ENCODE peak calls at places on chromosome 16, in seven cellular contexts. U, Z, D, K, Q, X and Y are unnamed samples. For H3K4me1 and H3K36me3, the result is how much of the 10 kb centered on the place peaks cover.

GRCh38 chr16:72202014-72202413 is 30.1 kb upstream of the PMFBP1 start:
- DNase-seq in U (no peak), Z (no peak), D (no peak), K (no peak), Q (no peak), X (no peak), Y (no peak)

GRCh38 chr16:733382-734207 is 6.7 kb downstream of the HAGHL start:
- DNase-seq in U (no peak), Z (peak), D (no peak), K (no peak), Q (no peak), X (no peak), Y (no peak)

GRCh38 chr16:81688182-81688581 is 90.9 kb upstream of the PLCG2 start:
- DNase-seq in U (no peak), Z (no peak), D (no peak), K (peak), Q (no peak), X (no peak), Y (no peak)

GRCh38 chr16:86363057-86363490 is 147.3 kb upstream of the FOXF1 start:
- DNase-seq in U (no peak), Z (no peak), D (no peak), K (peak), Q (no peak), X (no peak), Y (peak)

GRCh38 chr16:64292953-64293352 is 828.9 kb downstream of the CDH11 start:
- DNase-seq in U (no peak), Z (no peak), D (no peak), K (no peak), Q (no peak), X (no peak), Y (no peak)

GRCh38 chr16:695355-696089 is 5.3 kb upstream of the WDR24 start:
- DNase-seq in U (no peak), Z (peak), D (peak), K (no peak), Q (no peak), X (peak), Y (no peak)

GRCh38 chr16:87608400-87608985 is 6.2 kb downstream of the JPH3 start:
- DNase-seq in U (peak), Z (peak), D (peak), K (peak), Q (peak), X (peak), Y (peak)

GRCh38 chr16:66746682-66747081 is 4.7 kb downstream of the DYNC1LI2 start:
- DNase-seq in U (no peak), Z (no peak), D (no peak), K (no peak), Q (no peak), X (no peak), Y (no peak)

GRCh38 chr16:1554826-1555445 is 21.5 kb downstream of the TMEM204 start:
- DNase-seq in U (no peak), Z (peak), D (no peak), K (no peak), Q (no peak), X (no peak), Y (no peak)

GRCh38 chr16:46747777-46748651 is at the start of gene MYLK3:
- DNase-seq in U (no peak), Z (peak), D (no peak), K (no peak), Q (peak), X (no peak), Y (peak)

GRCh38 chr16:11056989-11057645 is 112.8 kb downstream of the CLEC16A start:
- DNase-seq in U (no peak), Z (no peak), D (no peak), K (no peak), Q (no peak), X (no peak), Y (no peak)

GRCh38 chr16:2447920-2448583 is 11.9 kb upstream of the TEDC2 start:
- DNase-seq in U (no peak), Z (no peak), D (no peak), K (peak), Q (no peak), X (no peak), Y (no peak)

GRCh38 chr16:87570938-87571867 is 31.1 kb upstream of the JPH3 start:
- DNase-seq in U (peak), Z (peak), D (no peak), K (peak), Q (peak), X (peak), Y (peak)

GRCh38 chr16:85383836-85384825 is 229.0 kb upstream of the GSE1 start:
- DNase-seq in U (no peak), Z (no peak), D (no peak), K (no peak), Q (no peak), X (no peak), Y (no peak)

GRCh38 chr16:74942977-74943918 is 41.7 kb downstream of the WDR59 start:
- DNase-seq in U (no peak), Z (no peak), D (no peak), K (no peak), Q (no peak), X (no peak), Y (no peak)

GRCh38 chr16:61713787-61714186 is 322.5 kb downstream of the CDH8 start:
- DNase-seq in U (no peak), Z (no peak), D (no peak), K (no peak), Q (no peak), X (no peak), Y (no peak)

GRCh38 chr16:61715392-61715791 is 320.8 kb downstream of the CDH8 start:
- DNase-seq in U (no peak), Z (no peak), D (no peak), K (no peak), Q (no peak), X (no peak), Y (no peak)
- H3K4me3 ChIP-seq in U (no peak), Z (no peak), D (no peak), K (no peak), Q (no peak), X (no peak), Y (no peak)

GRCh38 chr16:56774009-56774408 is 44.1 kb downstream of the NUP93 start:
- DNase-seq in U (no peak), Z (no peak), D (no peak), K (no peak), Q (no peak), X (no peak), Y (no peak)
- H3K4me1 ChIP-seq in U (under half), Z (under half), D (under half), K (under half), Q (under half), X (under half), Y (under half)

DNA sequence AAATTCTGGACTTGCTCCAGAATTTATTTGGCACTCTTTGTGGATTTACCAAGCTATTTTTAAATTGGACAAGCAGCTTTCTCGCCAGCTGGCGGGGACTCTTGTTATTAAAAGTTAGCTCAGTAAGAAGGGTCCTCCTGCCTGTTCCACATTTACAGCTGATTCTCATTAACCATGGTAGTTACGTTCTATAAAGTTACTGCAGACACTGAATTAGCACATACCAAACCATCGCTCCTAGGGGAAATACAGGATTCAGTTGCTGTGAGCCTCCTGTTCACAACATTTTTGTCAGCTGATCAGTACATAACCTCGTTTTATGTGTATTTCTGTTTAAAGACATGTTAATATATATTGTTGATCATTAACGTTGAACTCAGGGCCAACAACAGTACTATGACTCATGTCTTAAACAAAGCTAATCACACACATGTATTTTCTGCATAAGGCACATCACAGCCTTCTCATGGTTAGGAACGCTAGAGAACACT is 4.2 kb downstream of the LDAF1 start:
- DNase-seq in U (peak), Z (no peak), D (no peak), K (peak), Q (peak), X (no peak), Y (no peak)
- H3K36me3 ChIP-seq in U (under half), Z (under half), D (under half), K (under half), Q (under half), X (under half), Y (under half)

DNA sequence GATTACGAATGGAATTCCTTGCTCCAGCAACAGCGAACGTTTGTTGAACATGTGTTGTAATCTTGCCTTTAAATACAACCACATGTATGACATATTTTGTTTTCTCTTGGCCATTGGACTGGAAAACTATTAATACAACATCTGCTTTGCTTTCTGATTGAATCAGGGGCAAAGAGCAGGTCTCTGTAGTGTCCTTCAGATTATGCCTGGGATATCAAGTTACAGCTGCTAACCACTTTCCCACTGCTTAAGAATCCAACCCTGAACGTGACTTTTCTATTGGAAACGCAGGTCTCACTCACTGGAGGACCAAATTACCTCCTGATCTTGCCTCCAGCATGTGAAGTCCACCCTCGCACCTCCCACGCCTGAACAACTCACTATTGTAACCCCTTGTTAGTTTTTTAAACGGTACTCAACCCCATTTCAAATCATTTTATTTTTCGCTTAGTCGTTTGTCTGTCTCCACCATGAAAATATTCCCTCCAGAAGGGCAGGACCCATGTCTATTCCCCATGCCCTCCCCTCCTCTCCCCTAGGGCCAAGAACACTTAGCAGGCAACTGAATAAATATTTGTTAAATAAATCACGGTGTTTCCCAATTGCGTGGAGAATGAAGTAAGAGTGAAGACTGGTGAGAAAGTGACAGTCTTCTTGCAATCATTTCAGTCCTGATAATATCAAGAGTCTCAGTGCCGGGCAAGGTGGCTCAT is 57.4 kb upstream of the MRTFB start:
- DNase-seq in U (peak), Z (no peak), D (no peak), K (peak), Q (no peak), X (no peak), Y (peak)
- H3K4me3 ChIP-seq in U (no peak), Z (no peak), D (no peak), K (no peak), Q (peak), X (no peak), Y (no peak)

GRCh38 chr16:57801098-57801855 is 1.0 kb downstream of the KIFC3 start:
- DNase-seq in U (no peak), Z (peak), D (no peak), K (peak), Q (no peak), X (no peak), Y (peak)
- H3K4me1 ChIP-seq in U (under half), Z (half or more), D (under half), K (under half), Q (half or more), X (under half), Y (under half)